ENCODE peak calls at places on chromosome 13, in eight cellular contexts. Q is psoas muscle, A is transverse colon, N is Peyer's patch, W is pancreas, X is left lung, L is esophagus squamous epithelium, V is mesenchymal stem cell. G is an unnamed sample.

GRCh38 chr13:94028234-94029145 is 451.0 kb downstream of the DCT start:
- DNase-seq in W (no peak), X (no peak), V (peak; percentile 45), L (no peak), A (no peak), Q (no peak), N (no peak), G (no peak)

GRCh38 chr13:30581582-30581981 is 36.1 kb upstream of the USPL1 start:
- DNase-seq in A (no peak), L (no peak), Q (no peak), X (no peak), V (peak; percentile 16), N (no peak), W (no peak), G (no peak)

GRCh38 chr13:113010510-113010865 is 41.5 kb downstream of the MCF2L start:
- DNase-seq in Q (no peak), X (no peak), N (no peak), V (no peak), W (no peak), L (no peak), A (no peak), G (no peak)

GRCh38 chr13:38662362-38662761 is 24.5 kb upstream of the FREM2 start:
- DNase-seq in L (no peak), N (no peak), A (no peak), X (no peak), W (no peak), V (peak; percentile 77), Q (no peak), G (no peak)

GRCh38 chr13:49060698-49061387 is 85.1 kb downstream of the FNDC3A start:
- DNase-seq in N (no peak), X (no peak), Q (no peak), A (no peak), L (no peak), W (no peak), V (no peak), G (no peak)

GRCh38 chr13:107842562-107843180 is 372.7 kb downstream of the LIG4 start:
- DNase-seq in X (no peak), W (no peak), N (no peak), Q (no peak), L (no peak), V (peak; percentile 72), A (no peak), G (no peak)

GRCh38 chr13:38415233-38415632 is 65.6 kb downstream of the UFM1 start:
- DNase-seq in L (no peak), Q (no peak), X (no peak), V (no peak), N (no peak), A (peak; percentile 8), W (no peak), G (no peak)

GRCh38 chr13:28099396-28100148 is 804 bp downstream of the FLT3 start:
- DNase-seq in V (no peak), A (no peak), N (no peak), X (no peak), L (no peak), W (no peak), Q (no peak), G (no peak)

GRCh38 chr13:111326981-111327642 is 6.7 kb downstream of the TEX29 start:
- DNase-seq in Q (no peak), A (no peak), L (no peak), X (peak; percentile 71), W (no peak), N (peak; percentile 31), V (no peak), G (no peak)

GRCh38 chr13:113553541-113554332 is 30.8 kb upstream of the TFDP1 start:
- DNase-seq in Q (no peak), W (no peak), N (peak; percentile 36), V (no peak), L (no peak), A (peak; percentile 5), X (peak; percentile 57), G (no peak)

GRCh38 chr13:110415669-110416068 is 108.6 kb downstream of the COL4A2 start:
- DNase-seq in A (no peak), V (peak; percentile 49), L (no peak), N (no peak), X (no peak), W (no peak), Q (no peak), G (no peak)

GRCh38 chr13:70394149-70394548 is 285.9 kb upstream of the KLHL1 start:
- DNase-seq in L (no peak), Q (no peak), X (no peak), A (no peak), W (no peak), N (no peak), V (no peak), G (no peak)

GRCh38 chr13:113658836-113659235 is 838 bp upstream of the ATP4B start:
- DNase-seq in N (peak; percentile 37), X (peak; percentile 58), A (peak; percentile 3), W (peak; percentile 11), L (no peak), Q (no peak), V (no peak), G (no peak)

GRCh38 chr13:74132768-74133656 is 1.2 kb downstream of the KLF12 start:
- DNase-seq in A (peak; percentile 26), N (peak; percentile 66), L (peak; percentile 9), X (peak; percentile 78), W (no peak), V (peak; percentile 74), Q (peak; percentile 30), G (peak; percentile 12)

GRCh38 chr13:109154546-109154945 is 525.1 kb downstream of the MYO16 start:
- DNase-seq in X (no peak), N (no peak), W (no peak), V (peak; percentile 45), Q (no peak), A (no peak), L (no peak), G (no peak)

GRCh38 chr13:20798027-20798426 is 24.3 kb upstream of the EEF1AKMT1 start:
- DNase-seq in W (no peak), X (no peak), A (no peak), L (no peak), V (no peak), Q (no peak), N (no peak), G (no peak)

GRCh38 chr13:39209731-39210633 is 171.7 kb downstream of the NHLRC3 start:
- DNase-seq in N (no peak), L (no peak), X (no peak), V (no peak), A (no peak), W (no peak), Q (no peak), G (no peak)

GRCh38 chr13:28012896-28013295 is 24.4 kb upstream of the URAD start:
- DNase-seq in V (no peak), W (no peak), A (no peak), L (no peak), X (no peak), N (no peak), Q (no peak), G (no peak)

GRCh38 chr13:76129305-76130040 is 493.3 kb downstream of the LMO7 start:
- DNase-seq in V (no peak), X (no peak), W (no peak), L (no peak), A (no peak), Q (no peak), N (no peak), G (no peak)

GRCh38 chr13:113113846-113114271 is 8.3 kb downstream of the F7 start:
- DNase-seq in N (peak; percentile 33), X (peak; percentile 55), L (no peak), Q (no peak), A (peak; percentile 0), V (no peak), W (no peak), G (no peak)

GRCh38 chr13:71842003-71842402 is 25.0 kb downstream of the DACH1 start:
- DNase-seq in A (no peak), N (peak; percentile 49), V (no peak), W (no peak), L (no peak), Q (no peak), X (no peak), G (no peak)

GRCh38 chr13:109669234-109669612 is 117.2 kb downstream of the IRS2 start:
- DNase-seq in V (no peak), Q (no peak), W (no peak), L (no peak), X (no peak), A (no peak), N (no peak), G (no peak)

GRCh38 chr13:67061750-67062149 is 168.4 kb downstream of the PCDH9 start:
- DNase-seq in L (no peak), W (no peak), A (no peak), X (no peak), V (no peak), N (no peak), Q (no peak), G (no peak)
- H3K27ac ChIP-seq in L (no peak overlapping the region), W (no peak overlapping the region), A (no peak overlapping the region), X (no peak overlapping the region), V (no peak overlapping the region), N (no peak overlapping the region), Q (no peak overlapping the region), G (peak overlapping the region; percentile 64)

GRCh38 chr13:99687728-99688397 is 186.6 kb downstream of the TM9SF2 start:
- DNase-seq in Q (no peak), A (no peak), W (no peak), V (no peak), N (no peak), L (no peak), X (no peak), G (no peak)
- H3K27ac ChIP-seq in Q (no peak overlapping the region), A (no peak overlapping the region), W (no peak overlapping the region), V (peak overlapping the region; percentile 84), N (no peak overlapping the region), L (no peak overlapping the region), X (no peak overlapping the region), G (no peak overlapping the region)

DNA sequence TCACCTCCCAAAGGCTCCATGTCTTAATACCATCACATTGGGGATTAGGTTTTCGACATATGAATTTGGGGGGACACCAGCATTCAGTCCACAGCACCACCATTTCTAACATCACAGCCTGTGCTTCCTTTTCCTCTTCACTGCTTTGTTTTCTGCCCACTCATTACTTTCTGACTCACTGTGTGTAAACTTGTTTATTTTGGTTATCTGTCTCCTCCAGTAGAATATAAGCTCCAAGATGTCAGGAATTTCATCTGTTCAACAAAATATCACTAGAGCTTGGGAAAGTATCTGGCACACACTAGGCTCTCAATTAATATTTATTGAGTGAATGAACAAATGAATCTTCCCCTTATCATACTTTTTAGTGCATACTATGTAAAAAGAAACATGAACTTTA is 152.0 kb downstream of the NUFIP1 start:
- DNase-seq in L (no peak), V (peak; percentile 74), A (no peak), W (no peak), X (no peak), Q (no peak), N (no peak), G (no peak)
- H3K27ac ChIP-seq in L (no peak overlapping the region), V (no peak overlapping the region), A (no peak overlapping the region), W (no peak overlapping the region), X (no peak overlapping the region), Q (no peak overlapping the region), N (no peak overlapping the region), G (no peak overlapping the region)

DNA sequence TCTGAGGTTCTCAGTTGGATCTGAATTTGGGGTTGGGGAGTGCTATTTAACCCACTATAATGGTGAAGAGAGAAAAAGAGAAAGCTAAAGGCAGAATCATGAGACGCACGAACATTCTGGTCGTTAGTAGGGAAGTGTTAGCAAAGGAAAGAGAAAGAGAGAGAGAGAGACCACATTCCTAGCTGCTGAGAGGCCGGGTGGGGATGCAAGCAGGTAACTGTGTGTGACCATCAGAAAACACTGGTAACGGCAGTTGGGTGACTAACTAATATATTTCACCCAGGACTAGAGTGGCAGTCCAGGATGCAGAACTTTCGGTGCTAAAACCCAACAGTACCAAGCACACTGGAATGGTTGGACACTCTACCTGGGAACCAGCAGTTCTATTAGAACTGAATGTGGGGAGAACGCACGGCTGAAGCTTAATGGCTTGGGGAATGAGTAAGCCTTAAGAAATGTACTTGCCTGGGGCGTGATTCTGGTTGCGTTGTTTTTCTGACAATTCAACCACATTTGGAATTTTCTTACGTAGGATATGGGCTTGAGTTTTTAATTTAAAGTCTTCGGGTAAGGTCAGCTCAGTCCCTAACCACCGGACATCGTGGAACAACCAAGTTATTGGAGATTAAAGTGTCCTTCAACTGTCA is 130.2 kb downstream of the DNAJC15 start:
- DNase-seq in W (no peak), V (peak; percentile 82), L (no peak), N (no peak), A (no peak), Q (no peak), X (no peak), G (no peak)
- H3K27ac ChIP-seq in W (no peak overlapping the region), V (peak overlapping the region; percentile 64), L (no peak overlapping the region), N (no peak overlapping the region), A (no peak overlapping the region), Q (no peak overlapping the region), X (no peak overlapping the region), G (no peak overlapping the region)

G was measured in caudate nucleus.